ENCODE peak calls at places on chromosomes 3 and 15, in ten cellular contexts. B is GM13976, Q is HFFc6, O is H9, U is psoas muscle, L is heart left ventricle, R is pancreas, D is fibroblast of lung, T is epithelial cell of esophagus, J is astrocyte of the spinal cord. P is an unnamed sample.

GRCh38 chr15:42619641-42620371 is 44.4 kb downstream of the STARD9 start:
- DNase-seq in B (no peak), Q (no peak), O (peak), U (no peak), L (no peak), R (no peak), D (no peak), T (no peak), J (peak), P (no peak)

GRCh38 chr3:176697284-176697889 is 499.9 kb downstream of the TBL1XR1 start:
- DNase-seq in B (no peak), Q (no peak), O (peak), U (no peak), L (no peak), R (peak), D (no peak), T (no peak), J (no peak), P (no peak)

GRCh38 chr3:13932578-13933295 is 52.9 kb upstream of the WNT7A start:
- DNase-seq in B (no peak), Q (no peak), O (peak), U (no peak), L (no peak), R (no peak), D (no peak), T (no peak), J (no peak), P (no peak)

GRCh38 chr3:155243512-155243921 is 50.0 kb downstream of the STRIT1 start:
- DNase-seq in B (no peak), Q (peak), O (no peak), U (no peak), L (no peak), R (no peak), D (peak), T (no peak), J (peak), P (peak)

GRCh38 chr15:56586206-56586605 is 121.3 kb upstream of the MNS1 start:
- DNase-seq in B (no peak), Q (no peak), O (no peak), U (no peak), L (no peak), R (no peak), D (no peak), T (no peak), J (no peak), P (no peak)

GRCh38 chr15:52154896-52155865 is 36.0 kb downstream of the GNB5 start:
- DNase-seq in B (no peak), Q (no peak), O (no peak), U (no peak), L (no peak), R (no peak), D (no peak), T (no peak), J (no peak), P (no peak)

GRCh38 chr3:86991840-86992430 is 986 bp upstream of the VGLL3 start:
- DNase-seq in B (no peak), Q (peak), O (no peak), U (no peak), L (no peak), R (no peak), D (peak), T (peak), J (peak), P (peak)

GRCh38 chr3:129628169-129628522 is 21.7 kb upstream of the PLXND1 start:
- DNase-seq in B (no peak), Q (no peak), O (no peak), U (no peak), L (no peak), R (no peak), D (no peak), T (no peak), J (no peak), P (peak)

DNA sequence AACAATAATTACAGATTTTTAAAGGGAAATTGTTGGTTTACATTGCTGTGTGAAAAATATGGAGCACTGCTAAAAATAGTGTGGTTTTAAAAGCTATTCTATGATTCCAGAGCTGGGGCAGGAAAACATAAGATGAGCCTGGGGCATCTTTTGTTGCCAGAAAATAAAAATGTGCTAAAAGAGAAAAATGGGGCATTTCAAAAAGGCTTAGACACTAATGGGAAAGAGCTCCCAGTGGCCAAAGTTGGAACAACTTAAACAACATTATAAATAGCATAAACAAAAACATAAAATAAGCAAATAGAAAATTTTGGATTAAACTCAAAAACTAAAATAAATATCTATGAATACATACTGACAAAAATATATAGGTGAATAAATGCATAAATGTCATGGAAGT is 478.9 kb downstream of the NLGN1 start:
- DNase-seq in B (no peak), Q (peak), O (no peak), U (no peak), L (no peak), R (no peak), D (no peak), T (no peak), J (no peak), P (peak)
- TF ChIP-seq CTCF in B (no peak), Q (peak), O (peak), U (no peak), L (peak), R (no peak), D (peak), T (peak), J (peak), P (no peak)

GRCh38 chr3:171156455-171157005 is 130.0 kb upstream of the SLC2A2 start:
- DNase-seq in B (no peak), Q (no peak), O (no peak), U (no peak), L (peak), R (no peak), D (peak), T (peak), J (peak), P (no peak)

GRCh38 chr3:171155122-171155700 is 128.7 kb upstream of the SLC2A2 start:
- DNase-seq in B (no peak), Q (no peak), O (no peak), U (no peak), L (no peak), R (no peak), D (peak), T (peak), J (no peak), P (no peak)

GRCh38 chr3:171145866-171146265 is 119.3 kb upstream of the SLC2A2 start:
- DNase-seq in B (no peak), Q (no peak), O (no peak), U (no peak), L (no peak), R (no peak), D (no peak), T (no peak), J (no peak), P (no peak)

GRCh38 chr3:171149717-171150116 is 123.2 kb upstream of the SLC2A2 start:
- DNase-seq in B (no peak), Q (no peak), O (no peak), U (no peak), L (no peak), R (no peak), D (no peak), T (no peak), J (no peak), P (no peak)

GRCh38 chr3:171150945-171151344 is 124.4 kb upstream of the SLC2A2 start:
- DNase-seq in B (no peak), Q (no peak), O (no peak), U (no peak), L (no peak), R (no peak), D (no peak), T (no peak), J (no peak), P (no peak)
- TF ChIP-seq CTCF in B (no peak), Q (no peak), O (no peak), U (no peak), L (no peak), R (no peak), D (no peak), T (no peak), J (no peak), P (no peak)

GRCh38 chr3:11530153-11530721 is 113.5 kb downstream of the VGLL4 start:
- DNase-seq in B (no peak), Q (peak), O (no peak), U (no peak), L (no peak), R (no peak), D (peak), T (peak), J (peak), P (peak)
- TF ChIP-seq CTCF in B (no peak), Q (peak), O (no peak), U (no peak), L (no peak), R (no peak), D (peak), T (peak), J (peak), P (no peak)

GRCh38 chr3:16511561-16512434 is 1.7 kb downstream of the RFTN1 start:
- DNase-seq in B (peak), Q (peak), O (peak), U (peak), L (peak), R (peak), D (peak), T (peak), J (peak), P (peak)

GRCh38 chr3:16508591-16508995 is 4.9 kb downstream of the RFTN1 start:
- DNase-seq in B (peak), Q (no peak), O (no peak), U (no peak), L (no peak), R (no peak), D (peak), T (no peak), J (peak), P (no peak)

GRCh38 chr3:16508242-16508575 is 5.3 kb downstream of the RFTN1 start:
- DNase-seq in B (no peak), Q (no peak), O (no peak), U (no peak), L (no peak), R (no peak), D (no peak), T (no peak), J (no peak), P (no peak)

GRCh38 chr3:16510620-16511319 is 2.7 kb downstream of the RFTN1 start:
- DNase-seq in B (no peak), Q (no peak), O (no peak), U (no peak), L (no peak), R (no peak), D (no peak), T (no peak), J (no peak), P (no peak)

DNA sequence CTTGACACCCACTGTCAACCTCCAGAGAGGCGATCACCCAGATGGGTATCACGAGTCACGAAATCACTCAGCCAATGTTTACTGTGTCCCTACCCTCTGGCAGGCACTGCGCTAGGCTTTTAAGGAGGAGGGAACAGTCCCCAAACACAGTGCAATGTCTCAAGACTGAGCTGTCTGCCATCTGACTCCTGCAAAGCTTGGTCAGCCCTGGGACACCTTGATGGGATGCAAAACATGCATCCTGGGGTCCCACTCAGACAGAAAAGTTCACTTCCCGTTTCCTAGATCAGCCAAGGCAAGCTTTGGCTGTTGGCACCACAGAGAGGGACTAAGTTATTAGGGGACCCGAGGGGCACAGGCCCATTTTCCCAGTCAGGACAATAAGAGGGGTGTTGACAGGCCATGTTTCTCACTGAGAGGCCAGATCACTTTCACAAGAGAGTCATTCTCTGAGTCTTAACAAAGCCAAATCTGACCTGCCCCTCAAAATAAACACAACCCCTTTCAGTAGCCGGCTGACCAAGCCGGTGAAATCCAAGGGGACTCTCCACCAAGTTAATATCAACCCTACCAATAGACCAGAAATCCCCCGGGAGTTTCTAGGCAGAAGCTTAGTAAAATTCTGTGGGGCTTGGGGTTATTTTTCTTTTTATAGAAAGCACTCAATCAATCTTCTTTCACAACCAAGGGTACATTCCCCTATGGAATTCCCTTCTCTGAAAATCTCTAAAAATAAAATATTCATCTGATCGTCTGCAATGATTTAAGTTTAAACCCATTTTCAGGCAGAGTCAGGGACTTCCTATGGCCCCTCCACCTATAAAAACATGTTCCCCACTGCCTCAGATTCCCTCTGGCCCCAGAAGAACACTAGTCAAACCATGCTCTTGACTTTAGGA is 3.5 kb downstream of the RFTN1 start:
- DNase-seq in B (peak), Q (no peak), O (no peak), U (no peak), L (no peak), R (no peak), D (no peak), T (no peak), J (no peak), P (no peak)
- TF ChIP-seq CTCF in B (no peak), Q (no peak), O (no peak), U (no peak), L (no peak), R (no peak), D (no peak), T (no peak), J (no peak), P (no peak)

P was measured in foreskin fibroblast.